ENCODE peak calls at places on chromosomes 12 and 14, in ten cellular contexts. J is NCI-H146; M is HuH-7.5; X is neural crest cell; O is AG04449; L is GM13976; U is WTC11; Z is stimulated activated CD4-positive, alpha-beta T cell treated with anti-CD3 and anti-CD28 coated beads, Interleukin-2, amount 100 ng/mL, for 48 hours; B is EH; Q is NCI-H1092 treated with DMSO at 0.1 percent for 48 hours. D is an unnamed sample.

GRCh38 chr14:96016761-96017160 is 22.4 kb upstream of the C14orf132 start:
- DNase-seq in L (no peak), O (no peak), M (no peak), X (no peak), Q (peak; percentile 84), J (peak; percentile 79), B (peak; percentile 70), U (no peak), Z (no peak), D (no peak)

GRCh38 chr12:2083008-2083407 is 30.2 kb downstream of the CACNA1C start:
- DNase-seq in X (no peak), U (no peak), J (no peak), O (no peak), B (peak; percentile 54), Q (peak; percentile 76), M (no peak), L (no peak), Z (no peak), D (no peak)

GRCh38 chr14:63245893-63246292 is 41.6 kb downstream of the RHOJ start:
- DNase-seq in U (no peak), Q (peak; percentile 16), B (no peak), M (no peak), J (no peak), L (no peak), Z (no peak), X (no peak), O (no peak), D (no peak)

GRCh38 chr12:112025808-112026375 is 12.7 kb downstream of the ERP29 start:
- DNase-seq in L (no peak), Q (no peak), Z (no peak), U (no peak), O (no peak), M (no peak), B (peak; percentile 48), X (no peak), J (no peak), D (no peak)

GRCh38 chr12:47349770-47350408 is 270.1 kb upstream of the AMIGO2 start:
- DNase-seq in Q (no peak), U (no peak), O (no peak), J (no peak), B (peak; percentile 49), Z (no peak), M (no peak), X (no peak), L (no peak), D (no peak)

GRCh38 chr14:37246427-37246829 is 48.7 kb downstream of the MIPOL1 start:
- DNase-seq in L (peak; percentile 20), B (peak; percentile 57), Q (peak; percentile 77), M (peak; percentile 9), Z (no peak), O (peak; percentile 19), X (no peak), U (no peak), J (peak; percentile 72), D (no peak)

GRCh38 chr12:9794484-9795063 is 32.7 kb upstream of the KLRF1 start:
- DNase-seq in O (no peak), U (no peak), J (no peak), B (no peak), Q (no peak), X (no peak), M (no peak), Z (no peak), L (no peak), D (no peak)

GRCh38 chr12:63802012-63802608 is 22.4 kb downstream of the RXYLT1 start:
- DNase-seq in X (no peak), U (no peak), B (peak; percentile 50), Z (no peak), O (no peak), L (no peak), Q (peak; percentile 60), J (peak; percentile 46), M (no peak), D (no peak)

GRCh38 chr12:15603461-15604085 is 185.6 kb downstream of the EPS8 start:
- DNase-seq in L (no peak), X (no peak), J (no peak), Z (no peak), O (no peak), M (no peak), U (no peak), Q (peak; percentile 42), B (no peak), D (no peak)

GRCh38 chr12:132837693-132838463 is 9.2 kb upstream of the GOLGA3 start:
- DNase-seq in M (no peak), O (no peak), X (no peak), Q (no peak), U (no peak), Z (no peak), L (no peak), B (no peak), J (no peak), D (no peak)

GRCh38 chr12:96907681-96908163 is 665 bp downstream of the NEDD1 start:
- DNase-seq in Z (no peak), B (peak; percentile 50), Q (peak; percentile 6), U (no peak), M (peak; percentile 18), O (no peak), X (peak; percentile 8), J (peak; percentile 47), L (peak; percentile 32), D (no peak)